ENCODE peak calls at places on chromosomes 2 and 18, in seven cellular contexts. S, A, N, O, G, D and Z are unnamed samples.
A peak's percentile ranks its signal among the peaks of the same experiment; 100 is the strongest.

GRCh38 chr2:62871506-62871905 is 166.0 kb downstream of the EHBP1 start:
- DNase-seq in G (no peak), N (no peak), A (no peak), S (no peak), D (no peak), O (no peak), Z (no peak)

GRCh38 chr2:217953531-217953932 is 49.3 kb downstream of the TNS1 start:
- DNase-seq in D (peak; percentile 14), A (no peak), G (peak; percentile 43), N (no peak), S (peak; percentile 86), O (no peak), Z (no peak)

GRCh38 chr2:61978522-61978921 is 73.0 kb downstream of the COMMD1 start:
- DNase-seq in S (no peak), N (peak; percentile 37), D (no peak), A (no peak), O (peak; percentile 13), G (peak; percentile 67), Z (peak; percentile 60)

GRCh38 chr2:107334311-107334710 is 448.3 kb upstream of the ST6GAL2 start:
- DNase-seq in N (no peak), G (no peak), D (no peak), S (no peak), A (no peak), O (no peak), Z (no peak)

GRCh38 chr18:68925268-68925667 is 127.4 kb downstream of the CCDC102B start:
- DNase-seq in D (no peak), A (no peak), O (no peak), S (no peak), N (no peak), G (no peak), Z (no peak)

GRCh38 chr2:236352761-236353593 is 88.8 kb upstream of the ASB18 start:
- DNase-seq in G (no peak), S (no peak), N (no peak), A (peak; percentile 77), D (no peak), O (no peak), Z (no peak)

GRCh38 chr2:34408100-34408499 is 809.0 kb upstream of the FAM98A start:
- DNase-seq in D (no peak), S (no peak), A (no peak), O (no peak), G (no peak), N (no peak), Z (no peak)

GRCh38 chr2:179460530-179460929 is 195.9 kb upstream of the SESTD1 start:
- DNase-seq in A (no peak), O (no peak), S (no peak), N (no peak), D (no peak), G (no peak), Z (peak; percentile 56)

GRCh38 chr18:48719988-48720654 is 181.3 kb downstream of the CTIF start:
- DNase-seq in N (no peak), G (no peak), S (no peak), O (peak; percentile 20), D (no peak), A (no peak), Z (peak; percentile 42)

GRCh38 chr2:239259603-239260298 is 141.1 kb downstream of the HDAC4 start:
- DNase-seq in G (no peak), O (no peak), A (no peak), N (peak; percentile 12), S (peak; percentile 65), D (no peak), Z (peak; percentile 19)

GRCh38 chr2:226756131-226756530 is 43.5 kb downstream of the IRS1 start:
- DNase-seq in A (no peak), O (no peak), G (no peak), S (no peak), N (no peak), D (no peak), Z (no peak)

GRCh38 chr18:58758606-58759005 is 87.3 kb downstream of the MALT1 start:
- DNase-seq in D (no peak), G (no peak), N (no peak), S (no peak), A (no peak), O (no peak), Z (no peak)

GRCh38 chr2:133326651-133327397 is 241.4 kb downstream of the NCKAP5 start:
- DNase-seq in A (no peak), D (no peak), O (no peak), S (no peak), G (no peak), N (no peak), Z (no peak)

GRCh38 chr2:164770421-164770916 is 71.2 kb downstream of the COBLL1 start:
- DNase-seq in A (no peak), D (no peak), N (no peak), S (no peak), G (no peak), O (no peak), Z (no peak)

GRCh38 chr18:62329676-62330454 is 4.8 kb downstream of the TNFRSF11A start:
- DNase-seq in A (no peak), N (peak; percentile 65), O (no peak), D (no peak), G (peak; percentile 52), S (no peak), Z (no peak)

GRCh38 chr2:223055836-223056235 is 3.8 kb downstream of the KCNE4 start:
- DNase-seq in G (no peak), D (no peak), A (no peak), S (peak; percentile 70), N (no peak), O (no peak), Z (no peak)

GRCh38 chr2:168293766-168294165 is 46.4 kb upstream of the STK39 start:
- DNase-seq in A (no peak), S (no peak), O (no peak), N (no peak), D (no peak), G (no peak), Z (no peak)

GRCh38 chr2:32553829-32554432 is 73.9 kb upstream of the TTC27 start:
- DNase-seq in A (no peak), S (no peak), G (no peak), D (no peak), N (no peak), O (no peak), Z (no peak)

GRCh38 chr2:62266433-62267038 is 70.6 kb downstream of the B3GNT2 start:
- DNase-seq in D (no peak), O (no peak), S (no peak), G (no peak), N (no peak), A (no peak), Z (no peak)

GRCh38 chr18:10010611-10011015 is 96.8 kb downstream of the VAPA start:
- DNase-seq in G (peak; percentile 39), A (no peak), O (peak; percentile 37), N (peak; percentile 56), D (peak; percentile 51), S (peak; percentile 93), Z (peak; percentile 39)

GRCh38 chr2:10385501-10385900 is 62.6 kb downstream of the ODC1 start:
- DNase-seq in O (no peak), A (no peak), S (no peak), N (no peak), D (no peak), G (no peak), Z (no peak)

GRCh38 chr2:138707424-138708074 is 72.6 kb downstream of the NXPH2 start:
- DNase-seq in O (no peak), S (no peak), D (no peak), A (no peak), N (no peak), G (no peak), Z (no peak)

GRCh38 chr2:75294362-75294761 is 95.0 kb upstream of the TACR1 start:
- DNase-seq in O (no peak), A (no peak), S (no peak), N (no peak), D (no peak), G (no peak), Z (no peak)

GRCh38 chr18:75477913-75478312 is 50.4 kb upstream of the SMIM21 start:
- DNase-seq in O (no peak), A (no peak), S (no peak), N (no peak), G (no peak), D (no peak), Z (no peak)

DNA sequence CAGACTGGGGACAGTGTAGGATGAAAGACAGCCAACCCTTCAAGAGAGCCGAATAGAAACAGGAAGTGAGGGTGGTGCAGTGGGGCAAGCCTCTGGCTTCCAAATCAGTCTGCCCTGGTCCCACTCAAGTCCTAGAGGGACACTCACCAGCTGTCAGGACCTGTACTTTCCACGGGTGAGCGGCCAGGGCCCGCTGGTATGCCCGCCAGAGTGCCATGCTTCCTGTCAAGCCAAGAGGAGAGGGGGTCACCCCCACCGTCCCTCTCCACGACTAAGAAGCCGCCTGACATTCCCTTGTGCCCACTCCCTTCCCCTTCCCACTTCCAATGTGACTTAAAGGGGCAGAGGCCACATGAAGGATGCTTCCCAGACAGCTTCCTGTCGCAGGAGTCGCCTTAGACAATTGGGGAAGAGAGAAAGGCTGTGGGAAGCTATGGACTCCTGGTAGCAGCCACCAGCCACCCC is 564 bp downstream of the MPV17 start:
- DNase-seq in G (no peak), D (no peak), A (no peak), O (no peak), S (no peak), N (peak; percentile 18), Z (peak; percentile 53)
- TF ChIP-seq POLR2A in G (no peak), D (no peak), A (no peak), O (no peak), S (no peak), N (no peak), Z (no peak)

DNA sequence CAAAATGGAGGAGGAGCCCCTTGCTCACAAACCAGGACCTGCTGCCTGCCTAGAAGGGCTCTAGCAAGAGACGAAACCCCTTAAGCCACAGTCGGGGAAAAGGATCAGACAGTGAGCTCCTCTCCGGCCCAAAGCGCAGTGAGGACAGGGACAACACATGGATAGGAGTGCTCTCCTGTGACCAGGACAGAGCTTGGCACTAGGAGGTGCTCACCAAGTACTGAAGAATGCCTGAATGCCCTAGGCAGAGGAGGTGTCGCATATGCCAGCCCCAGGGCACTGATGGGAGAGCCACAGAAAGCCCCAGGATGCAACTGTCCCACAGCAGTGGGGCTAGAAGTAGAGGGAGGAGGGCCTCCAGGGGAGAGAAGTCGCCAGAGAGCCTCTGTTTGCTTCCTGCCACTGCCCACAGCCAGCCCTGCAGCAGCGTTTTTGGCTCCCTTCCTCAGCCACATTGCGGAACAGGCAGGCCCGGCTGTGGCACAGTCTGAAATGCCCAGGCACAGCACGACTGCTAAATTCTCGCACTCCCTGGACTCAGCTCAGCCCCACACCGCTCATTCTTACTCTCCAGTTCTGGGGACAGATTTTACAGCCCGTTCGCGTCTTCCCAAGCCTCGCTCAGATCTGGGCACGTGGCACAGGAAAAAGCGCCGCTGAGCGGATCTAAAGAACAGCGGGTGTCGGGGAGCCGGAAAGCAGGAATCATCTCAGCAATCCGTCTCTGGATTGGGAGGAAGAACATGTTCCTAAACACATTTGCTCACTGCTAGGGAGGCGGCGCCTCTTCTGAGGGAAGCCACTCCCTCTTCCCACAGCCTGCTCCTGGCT is 98.7 kb upstream of the POU3F3 start:
- DNase-seq in O (no peak), D (no peak), A (no peak), N (no peak), G (no peak), S (no peak), Z (no peak)
- H3K4me1 ChIP-seq in O (no peaks in the 10 kb centered on the region), D (no peaks in the 10 kb centered on the region), A (no peaks in the 10 kb centered on the region), N (no peaks in the 10 kb centered on the region), G (no peaks in the 10 kb centered on the region), S (no peaks in the 10 kb centered on the region), Z (no peaks in the 10 kb centered on the region)

GRCh38 chr2:231708773-231709635 is 679 bp downstream of the PTMA start:
- DNase-seq in A (no peak), G (no peak), N (peak; percentile 38), O (no peak), D (no peak), S (no peak), Z (peak; percentile 75)
- TF ChIP-seq POLR2A in A (no peak), G (no peak), N (peak; percentile 25), O (no peak), D (no peak), S (no peak), Z (peak; percentile 60)

GRCh38 chr2:134737671-134738070 is 18.9 kb upstream of the TMEM163 start:
- DNase-seq in A (no peak), D (no peak), G (no peak), N (no peak), S (no peak), O (no peak), Z (no peak)
- H3K4me1 ChIP-seq in A (no peaks in the 10 kb centered on the region), D (no peaks in the 10 kb centered on the region), G (no peaks in the 10 kb centered on the region), N (no peaks in the 10 kb centered on the region), S (no peaks in the 10 kb centered on the region), O (no peaks in the 10 kb centered on the region), Z (no peaks in the 10 kb centered on the region)